ENCODE peak calls at places on chromosomes 16 and 17, in six cellular contexts. Z, G, O, C, J and P are unnamed samples.

GRCh38 chr17:63519116-63519881 is 3.9 kb upstream of the KCNH6 start:
- DNase-seq in Z (no peak), G (no peak), O (no peak), C (no peak), J (no peak), P (no peak)

GRCh38 chr16:5512037-5512436 is 414.4 kb upstream of the EEF2KMT start:
- DNase-seq in Z (no peak), G (no peak), O (no peak), C (no peak), J (no peak), P (no peak)

GRCh38 chr17:65487161-65487560 is 74.3 kb downstream of the AXIN2 start:
- DNase-seq in Z (no peak), G (no peak), O (no peak), C (no peak), J (no peak), P (no peak)

GRCh38 chr16:4081577-4082021 is 34.6 kb downstream of the ADCY9 start:
- DNase-seq in Z (peak), G (no peak), O (no peak), C (no peak), J (no peak), P (no peak)

GRCh38 chr17:48215583-48216139 is 108.1 kb downstream of the SNX11 start:
- DNase-seq in Z (peak), G (peak), O (peak), C (peak), J (no peak), P (no peak)

GRCh38 chr17:36463916-36464764 is 22.3 kb upstream of the ZNHIT3 start:
- DNase-seq in Z (peak), G (peak), O (peak), C (peak), J (no peak), P (no peak)

GRCh38 chr17:50274142-50274944 is at the start of gene TMEM92:
- DNase-seq in Z (no peak), G (peak), O (peak), C (peak), J (peak), P (no peak)

GRCh38 chr16:84648595-84649510 is 542 bp downstream of the KLHL36 start:
- DNase-seq in Z (no peak), G (no peak), O (no peak), C (peak), J (peak), P (no peak)

GRCh38 chr17:28093999-28094716 is 51.7 kb downstream of the NLK start:
- DNase-seq in Z (no peak), G (no peak), O (no peak), C (no peak), J (no peak), P (no peak)

GRCh38 chr17:73013816-73014663 is 78.4 kb downstream of the SLC39A11 start:
- DNase-seq in Z (no peak), G (peak), O (no peak), C (peak), J (no peak), P (no peak)

GRCh38 chr17:83008526-83008925 is 70.9 kb upstream of the METRNL start:
- DNase-seq in Z (no peak), G (no peak), O (no peak), C (no peak), J (no peak), P (no peak)

GRCh38 chr17:17971431-17972125 is 622 bp downstream of the TOM1L2 start:
- DNase-seq in Z (no peak), G (peak), O (no peak), C (no peak), J (peak), P (no peak)

GRCh38 chr16:70740919-70741778 is 55.3 kb upstream of the MTSS2 start:
- DNase-seq in Z (no peak), G (no peak), O (no peak), C (no peak), J (no peak), P (no peak)

GRCh38 chr17:78342438-78343098 is 17.3 kb downstream of the SOCS3 start:
- DNase-seq in Z (peak), G (peak), O (no peak), C (peak), J (peak), P (no peak)

GRCh38 chr17:49510720-49511110 is 15.6 kb downstream of the NGFR start:
- DNase-seq in Z (no peak), G (no peak), O (no peak), C (no peak), J (no peak), P (no peak)

GRCh38 chr16:78321611-78322010 is 222.2 kb downstream of the WWOX start:
- DNase-seq in Z (no peak), G (no peak), O (no peak), C (no peak), J (no peak), P (no peak)

GRCh38 chr17:75011788-75012319 is 616 bp upstream of the MRPL58 start:
- DNase-seq in Z (no peak), G (no peak), O (no peak), C (peak), J (peak), P (no peak)

GRCh38 chr17:55336426-55336825 is 71.7 kb downstream of the HLF start:
- DNase-seq in Z (no peak), G (no peak), O (no peak), C (no peak), J (no peak), P (no peak)

GRCh38 chr17:17414316-17414937 is 62.4 kb upstream of the MED9 start:
- DNase-seq in Z (peak), G (no peak), O (no peak), C (peak), J (no peak), P (no peak)

GRCh38 chr16:48895142-48895541 is 285.2 kb upstream of the N4BP1 start:
- DNase-seq in Z (no peak), G (no peak), O (no peak), C (no peak), J (no peak), P (no peak)

GRCh38 chr17:7261377-7262191 is 694 bp downstream of the CLDN7 start:
- DNase-seq in Z (no peak), G (no peak), O (no peak), C (no peak), J (no peak), P (no peak)

GRCh38 chr16:56241596-56241995 is 50.3 kb downstream of the GNAO1 start:
- DNase-seq in Z (peak), G (no peak), O (no peak), C (peak), J (no peak), P (no peak)

GRCh38 chr17:44915321-44915726 is at the start of gene GFAP:
- DNase-seq in Z (no peak), G (no peak), O (no peak), C (no peak), J (no peak), P (no peak)

GRCh38 chr16:2028620-2029220 is 2.0 kb downstream of the NHERF2 start:
- DNase-seq in Z (no peak), G (no peak), O (no peak), C (no peak), J (no peak), P (no peak)

GRCh38 chr16:75062135-75062943 is 54.2 kb downstream of the LDHD start:
- DNase-seq in Z (no peak), G (no peak), O (no peak), C (no peak), J (peak), P (no peak)

GRCh38 chr17:77741109-77741508 is 217.4 kb upstream of the TNRC6C start:
- DNase-seq in Z (no peak), G (peak), O (no peak), C (peak), J (peak), P (no peak)

GRCh38 chr17:62790554-62790953 is 17.6 kb downstream of the MARCHF10 start:
- DNase-seq in Z (peak), G (peak), O (no peak), C (peak), J (no peak), P (no peak)

GRCh38 chr16:25366078-25366477 is 108.4 kb upstream of the ZKSCAN2 start:
- DNase-seq in Z (no peak), G (no peak), O (no peak), C (no peak), J (no peak), P (no peak)

GRCh38 chr16:16007743-16008111 is 58.3 kb downstream of the ABCC1 start:
- DNase-seq in Z (no peak), G (no peak), O (no peak), C (no peak), J (no peak), P (no peak)

GRCh38 chr17:48241131-48241591 is 133.6 kb downstream of the SNX11 start:
- DNase-seq in Z (peak), G (peak), O (no peak), C (peak), J (peak), P (no peak)

GRCh38 chr16:369866-370436 is 387 bp downstream of the MRPL28 start:
- DNase-seq in Z (no peak), G (no peak), O (no peak), C (peak), J (no peak), P (no peak)

GRCh38 chr17:80223142-80223815 is 3.1 kb downstream of the SLC26A11 start:
- DNase-seq in Z (no peak), G (no peak), O (no peak), C (no peak), J (no peak), P (no peak)

GRCh38 chr17:43722921-43723665 is 35.5 kb downstream of the SOST start:
- DNase-seq in Z (no peak), G (no peak), O (no peak), C (no peak), J (no peak), P (no peak)

GRCh38 chr16:83344014-83344413 is 463.8 kb upstream of the HSBP1 start:
- DNase-seq in Z (no peak), G (peak), O (no peak), C (peak), J (no peak), P (peak)

GRCh38 chr16:73059779-73060178 is 11.9 kb upstream of the ZFHX3 start:
- DNase-seq in Z (no peak), G (no peak), O (no peak), C (no peak), J (no peak), P (no peak)
- H3K4me3 ChIP-seq in Z (no peak), G (peak), O (no peak), C (peak), J (peak), P (peak)

GRCh38 chr17:59361386-59361785 is 29.9 kb downstream of the YPEL2 start:
- DNase-seq in Z (no peak), G (peak), O (no peak), C (peak), J (no peak), P (no peak)
- H3K27ac ChIP-seq in Z (peak), G (peak), O (no peak), C (peak), J (no peak), P (no peak)

GRCh38 chr16:46562979-46563378 is 58.2 kb downstream of the SHCBP1 start:
- DNase-seq in Z (no peak), G (no peak), O (no peak), C (no peak), J (no peak), P (no peak)
- H3K4me3 ChIP-seq in Z (no peak), G (no peak), O (no peak), C (no peak), J (no peak), P (no peak)

GRCh38 chr17:67503184-67503583 is 126.1 kb downstream of the PITPNC1 start:
- DNase-seq in Z (no peak), G (peak), O (no peak), C (peak), J (no peak), P (no peak)
- H3K27ac ChIP-seq in Z (no peak), G (no peak), O (no peak), C (peak), J (no peak), P (no peak)